ENCODE peak calls at places on chromosomes 7 and 10, in four cellular contexts. S is activated T-cell treated with anti-CD3 and anti-CD28 coated beads for 4 hours, V is psoas muscle, M is A172. I is an unnamed sample.

GRCh38 chr10:123580426-123580825 is 85.7 kb upstream of the GPR26 start:
- DNase-seq in S (no peak), V (no peak), M (no peak), I (no peak)

GRCh38 chr10:29397221-29397620 is 108.4 kb downstream of the LYZL1 start:
- DNase-seq in S (no peak), V (no peak), M (no peak), I (no peak)

GRCh38 chr7:12715372-12716133 is 28.1 kb downstream of the ARL4A start:
- DNase-seq in S (no peak), V (peak), M (peak), I (peak)

GRCh38 chr7:80481196-80481884 is 30.5 kb downstream of the GNAT3 start:
- DNase-seq in S (no peak), V (no peak), M (peak), I (peak)

GRCh38 chr10:58435297-58435696 is 50.1 kb downstream of the TFAM start:
- DNase-seq in S (no peak), V (peak), M (peak), I (no peak)

GRCh38 chr7:38889079-38889478 is 19.9 kb downstream of the VPS41 start:
- DNase-seq in S (no peak), V (no peak), M (no peak), I (no peak)

GRCh38 chr10:86287422-86287793 is 79.2 kb downstream of the GRID1 start:
- DNase-seq in S (no peak), V (no peak), M (no peak), I (no peak)

GRCh38 chr10:4498763-4499251 is 327.2 kb upstream of the AKR1E2 start:
- DNase-seq in S (no peak), V (no peak), M (peak), I (no peak)

GRCh38 chr7:18151419-18151818 is 123.8 kb upstream of the PRPS1L1 start:
- DNase-seq in S (no peak), V (no peak), M (peak), I (no peak)

GRCh38 chr10:28254290-28254985 is 48.4 kb downstream of the MPP7 start:
- DNase-seq in S (no peak), V (peak), M (peak), I (no peak)